ENCODE peak calls at places on chromosome 6, in eight cellular contexts. H, P, M, I, T, L, A and F are unnamed samples.

GRCh38 chr6:29419516-29419915 is 4.8 kb downstream of the OR12D1 start:
- DNase-seq in A (no peak), M (no peak), P (peak), H (no peak), T (no peak), L (no peak), I (no peak), F (peak)

GRCh38 chr6:113837170-113837569 is 20.0 kb upstream of the MARCKS start:
- DNase-seq in I (no peak), L (no peak), P (no peak), H (no peak), M (no peak), T (no peak), A (no peak), F (no peak)

GRCh38 chr6:75376347-75377024 is 91.9 kb upstream of the TMEM30A start:
- DNase-seq in L (no peak), M (peak), T (no peak), P (peak), A (no peak), I (no peak), H (no peak), F (no peak)

GRCh38 chr6:130787726-130788500 is 39.3 kb upstream of the SMLR1 start:
- DNase-seq in H (no peak), A (no peak), P (no peak), L (no peak), I (no peak), T (no peak), M (no peak), F (no peak)

GRCh38 chr6:31037692-31038091 is 27.4 kb downstream of the MUC22 start:
- DNase-seq in I (no peak), H (no peak), T (no peak), M (peak), L (no peak), P (peak), A (no peak), F (peak)

GRCh38 chr6:130760006-130760405 is 67.2 kb upstream of the SMLR1 start:
- DNase-seq in T (peak), M (peak), A (no peak), P (peak), L (no peak), I (no peak), H (no peak), F (no peak)

GRCh38 chr6:5701086-5701661 is 305.6 kb downstream of the NRN1 start:
- DNase-seq in H (no peak), P (no peak), A (no peak), I (no peak), M (no peak), T (no peak), L (no peak), F (no peak)

GRCh38 chr6:139473239-139473701 is 98.8 kb upstream of the CITED2 start:
- DNase-seq in A (no peak), L (no peak), M (peak), P (no peak), I (no peak), T (no peak), H (peak), F (no peak)

GRCh38 chr6:129749749-129750120 is 39.8 kb upstream of the ARHGAP18 start:
- DNase-seq in L (no peak), P (peak), M (peak), H (no peak), T (peak), I (no peak), A (no peak), F (no peak)

DNA sequence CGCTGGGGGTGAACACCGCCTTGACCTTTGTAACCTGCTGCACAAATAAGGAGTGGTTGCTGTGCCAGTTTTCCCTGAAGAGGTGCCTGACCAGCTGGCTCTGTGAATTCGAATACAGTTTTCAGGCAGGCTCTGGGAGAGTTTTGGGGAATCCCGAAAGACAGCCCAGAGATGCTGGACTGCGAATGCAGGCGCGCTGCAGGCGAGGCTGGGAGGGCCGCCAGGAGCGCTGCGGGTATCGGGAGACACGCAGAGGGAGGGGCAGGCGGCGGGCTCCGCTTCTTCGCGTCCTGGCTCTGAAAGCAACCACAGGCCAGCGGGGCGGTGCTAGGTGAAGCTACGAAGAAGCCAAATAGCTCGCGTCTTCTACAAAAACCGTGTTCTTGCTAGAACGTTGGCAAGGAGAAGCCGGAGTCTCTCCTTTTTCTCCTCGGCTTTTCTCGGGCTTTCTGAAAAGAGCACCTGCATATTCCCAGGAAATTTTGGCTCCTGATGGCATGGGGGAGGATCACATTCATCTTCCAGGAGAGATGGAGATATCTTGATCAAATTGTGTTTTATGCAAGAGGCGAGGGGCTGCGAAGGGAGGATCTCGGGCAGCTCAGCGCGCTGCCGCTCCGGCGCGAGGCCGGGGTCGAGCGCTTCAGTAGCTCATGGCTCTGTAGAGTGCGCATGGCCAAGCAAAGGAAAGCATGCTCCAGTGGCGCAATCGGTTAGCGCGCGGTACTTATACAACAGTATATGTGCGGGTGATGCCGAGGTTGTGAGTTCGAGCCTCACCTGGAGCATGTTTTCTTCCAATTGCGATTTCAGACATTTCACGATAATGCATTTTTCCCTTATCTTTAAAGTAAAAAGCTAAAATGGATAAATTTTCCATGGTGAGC is 158.1 kb upstream of the ZNF184 start:
- DNase-seq in T (no peak), L (peak), M (peak), A (peak), P (peak), I (no peak), H (no peak), F (no peak)
- TF ChIP-seq CTCF in T (no peak), L (peak), M (no peak), A (no peak), P (peak), I (no peak), H (no peak), F (no peak)

DNA sequence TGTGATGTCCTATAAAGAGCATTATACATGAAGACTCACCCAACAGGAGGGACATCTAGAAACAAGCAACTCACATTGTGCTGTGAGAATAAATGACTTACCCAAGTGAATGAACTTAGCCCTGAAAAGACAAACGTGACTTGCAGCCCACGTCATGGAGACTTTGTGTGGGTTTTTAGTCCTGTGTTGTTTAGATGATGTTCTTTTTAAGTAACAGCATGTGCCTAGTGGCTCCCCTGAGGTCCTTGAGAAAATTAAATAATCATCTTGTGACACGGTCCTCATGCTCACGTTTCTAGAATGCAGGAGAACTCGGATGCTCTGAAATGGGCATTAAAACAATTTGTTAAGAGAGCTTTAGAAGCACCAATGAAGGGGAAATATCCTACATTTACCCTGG is 165.1 kb downstream of the SASH1 start:
- DNase-seq in P (no peak), M (peak), I (no peak), H (peak), T (no peak), L (no peak), A (no peak), F (no peak)
- H3K4me3 ChIP-seq in P (no peak), M (peak), I (no peak), H (peak), T (no peak), L (no peak), A (peak), F (no peak)

GRCh38 chr6:110990835-110991576 is 9.2 kb downstream of the RPF2 start:
- DNase-seq in L (no peak), A (no peak), M (no peak), H (no peak), P (no peak), I (no peak), T (no peak), F (no peak)
- TF ChIP-seq CTCF in L (no peak), A (no peak), M (no peak), H (no peak), P (no peak), I (no peak), T (peak), F (no peak)

GRCh38 chr6:339480-339879 is 47.2 kb downstream of the DUSP22 start:
- DNase-seq in P (no peak), I (no peak), L (no peak), H (no peak), M (no peak), A (no peak), T (no peak), F (no peak)

GRCh38 chr6:340181-340955 is 48.1 kb downstream of the DUSP22 start:
- DNase-seq in T (no peak), H (no peak), P (no peak), A (peak), I (no peak), M (no peak), L (no peak), F (no peak)

GRCh38 chr6:340991-341827 is 48.9 kb downstream of the DUSP22 start:
- DNase-seq in P (no peak), I (no peak), T (no peak), H (no peak), A (peak), L (no peak), M (no peak), F (no peak)

GRCh38 chr6:337782-338464 is 45.6 kb downstream of the DUSP22 start:
- DNase-seq in L (no peak), I (no peak), T (no peak), H (no peak), P (no peak), M (no peak), A (peak), F (no peak)

GRCh38 chr6:338815-339262 is 46.6 kb downstream of the DUSP22 start:
- DNase-seq in A (no peak), M (peak), L (no peak), H (no peak), I (no peak), T (no peak), P (no peak), F (no peak)
- H3K4me3 ChIP-seq in A (no peak), M (no peak), L (no peak), H (no peak), I (no peak), T (no peak), P (no peak), F (no peak)

DNA sequence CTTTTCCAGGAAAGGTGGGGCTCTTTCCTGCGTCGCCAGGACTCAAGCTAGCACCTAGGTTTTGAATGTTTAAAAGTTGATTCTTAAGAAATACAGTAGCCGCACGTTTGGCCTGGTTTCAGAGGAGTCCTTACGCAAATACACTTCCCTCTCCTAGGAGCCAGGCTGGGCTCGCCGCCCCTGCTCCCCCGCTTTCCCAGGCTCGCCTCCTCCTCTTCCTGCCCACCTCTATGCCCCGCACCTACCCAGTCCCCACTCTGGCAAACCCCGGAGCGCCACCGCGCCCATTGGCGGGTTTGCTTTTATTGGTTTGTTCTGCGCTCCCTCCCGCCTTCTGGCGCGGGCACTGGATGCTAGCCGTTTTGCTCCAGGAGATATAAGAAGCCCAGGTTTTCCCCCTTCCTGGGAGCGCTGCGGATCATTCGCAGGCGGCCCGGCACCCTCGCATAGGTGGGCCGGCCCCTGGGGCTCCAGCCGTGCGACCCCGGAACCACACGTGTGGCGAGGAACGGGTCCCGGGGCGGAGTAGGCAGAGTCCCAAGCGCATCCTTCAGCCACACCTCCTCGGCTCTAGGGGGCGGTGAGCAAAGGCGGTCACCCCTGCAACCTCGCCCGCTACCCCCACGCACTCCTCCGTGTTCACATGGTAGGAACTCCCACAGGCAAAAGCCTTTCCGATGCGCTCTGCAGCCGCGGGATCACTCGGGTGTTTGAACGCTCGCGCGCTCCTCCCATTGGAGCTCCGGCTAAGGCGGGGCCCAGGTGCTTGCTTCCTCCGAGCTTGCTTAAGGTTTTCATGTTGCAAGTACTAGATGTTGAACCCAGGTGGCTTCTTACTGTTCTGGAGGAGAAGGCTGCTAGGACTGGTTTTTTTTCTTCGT is 119.0 kb downstream of the RTN4IP1 start:
- DNase-seq in I (peak), P (peak), A (peak), M (peak), L (peak), T (peak), H (peak), F (no peak)
- TF ChIP-seq CTCF in I (no peak), P (no peak), A (no peak), M (no peak), L (peak), T (peak), H (no peak), F (peak)

GRCh38 chr6:34530753-34531365 is 25.3 kb downstream of the SPDEF start:
- DNase-seq in T (no peak), I (no peak), L (no peak), H (no peak), M (no peak), P (no peak), A (no peak), F (no peak)

GRCh38 chr6:34531580-34532201 is 24.4 kb downstream of the SPDEF start:
- DNase-seq in T (peak), H (peak), I (no peak), P (no peak), M (peak), A (no peak), L (no peak), F (no peak)

GRCh38 chr6:34534656-34535055 is 21.5 kb downstream of the SPDEF start:
- DNase-seq in A (no peak), I (no peak), T (no peak), P (no peak), L (no peak), H (no peak), M (no peak), F (no peak)

GRCh38 chr6:34534146-34534545 is 22.0 kb downstream of the SPDEF start:
- DNase-seq in L (no peak), M (no peak), P (no peak), T (no peak), H (no peak), A (no peak), I (no peak), F (no peak)

GRCh38 chr6:34532230-34532629 is 23.9 kb downstream of the SPDEF start:
- DNase-seq in A (no peak), T (no peak), I (no peak), H (no peak), M (no peak), L (no peak), P (no peak), F (no peak)
- H3K4me3 ChIP-seq in A (no peak), T (no peak), I (no peak), H (peak), M (no peak), L (no peak), P (no peak), F (no peak)

DNA sequence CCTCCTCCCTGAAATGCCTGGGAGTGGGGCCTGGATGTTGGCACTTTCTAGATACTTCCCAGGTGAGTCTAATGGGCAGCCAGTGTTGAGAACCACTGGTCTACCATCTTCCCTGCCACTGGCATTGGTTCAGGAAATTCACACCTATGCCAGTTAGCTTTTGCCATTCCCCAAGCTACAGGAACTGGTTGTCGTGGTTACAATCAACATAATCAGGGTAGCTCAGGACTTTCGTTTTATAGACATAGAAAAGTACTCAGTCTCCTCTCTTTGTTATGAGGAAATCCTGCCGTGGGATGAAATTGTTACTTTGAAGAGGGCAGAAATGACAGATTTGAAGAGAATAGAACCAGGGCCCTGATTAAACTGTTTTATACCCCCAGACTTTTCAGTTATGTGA is 127.9 kb upstream of the FOXO3 start:
- DNase-seq in I (no peak), H (no peak), T (no peak), A (no peak), M (no peak), P (no peak), L (no peak), F (no peak)
- TF ChIP-seq CTCF in I (no peak), H (no peak), T (no peak), A (no peak), M (no peak), P (no peak), L (no peak), F (no peak)

GRCh38 chr6:3603443-3604130 is 146.7 kb upstream of the SLC22A23 start:
- DNase-seq in P (no peak), M (no peak), A (no peak), L (no peak), T (no peak), I (no peak), H (no peak), F (no peak)

GRCh38 chr6:3596736-3597135 is 139.9 kb upstream of the SLC22A23 start:
- DNase-seq in T (no peak), M (peak), A (no peak), I (no peak), H (no peak), P (no peak), L (no peak), F (no peak)

GRCh38 chr6:3607171-3607570 is 144.3 kb downstream of the PXDC1 start:
- DNase-seq in T (no peak), L (no peak), I (no peak), A (no peak), M (no peak), H (no peak), P (no peak), F (no peak)

DNA sequence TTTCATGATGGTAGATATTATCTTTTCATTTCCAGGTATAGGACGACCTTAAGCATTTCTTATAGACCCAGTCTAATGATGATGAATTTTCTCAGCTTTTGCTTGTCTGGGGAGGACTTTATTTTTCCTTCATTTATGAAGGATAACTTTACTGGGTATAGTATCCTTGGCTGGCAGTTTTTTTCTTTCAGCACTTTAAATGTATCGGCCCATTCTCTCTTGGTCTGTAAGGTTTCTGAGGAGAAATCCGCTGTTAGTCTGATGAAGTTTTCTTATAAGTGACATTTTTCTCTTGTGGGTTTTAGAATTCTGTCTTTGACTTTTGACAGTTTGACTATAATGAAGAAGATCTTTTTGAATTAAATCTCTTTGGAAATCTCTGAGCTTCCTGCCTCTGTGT is 144.7 kb upstream of the SLC22A23 start:
- DNase-seq in P (no peak), A (no peak), I (no peak), L (no peak), T (no peak), H (no peak), M (no peak), F (no peak)
- H3K4me3 ChIP-seq in P (no peak), A (no peak), I (no peak), L (no peak), T (no peak), H (no peak), M (no peak), F (no peak)